ENCODE peak calls at places on chromosomes 3 and 15, in four cellular contexts. A is foreskin fibroblast, S is AG04450, B is GF-D8. V is an unnamed sample.

GRCh38 chr3:161672478-161672877 is 175.9 kb downstream of the OTOL1 start:
- DNase-seq in S (no peak), B (no peak), A (no peak), V (no peak)

GRCh38 chr3:4413467-4413866 is 53.6 kb downstream of the SUMF1 start:
- DNase-seq in B (no peak), A (no peak), S (no peak), V (no peak)

GRCh38 chr15:39362832-39363561 is 217.9 kb upstream of the THBS1 start:
- DNase-seq in A (peak), S (peak), B (no peak), V (no peak)

GRCh38 chr3:72100626-72101187 is 315.8 kb upstream of the PROK2 start:
- DNase-seq in A (peak), S (peak), B (peak), V (peak)

GRCh38 chr3:190701096-190701532 is 161.4 kb downstream of the GMNC start:
- DNase-seq in A (peak), S (no peak), B (peak), V (peak)

GRCh38 chr15:50506121-50506520 is 40.3 kb downstream of the USP50 start:
- DNase-seq in A (no peak), S (no peak), B (no peak), V (no peak)

GRCh38 chr15:63504979-63505841 is 817 bp downstream of the USP3 start:
- DNase-seq in B (no peak), A (no peak), S (no peak), V (peak)

GRCh38 chr15:42118650-42119531 is 24.5 kb upstream of the PLA2G4D start:
- DNase-seq in A (no peak), S (no peak), B (no peak), V (no peak)

GRCh38 chr3:30511524-30512278 is 94.7 kb upstream of the TGFBR2 start:
- DNase-seq in B (peak), A (peak), S (peak), V (peak)

GRCh38 chr3:42097166-42097946 is 6.2 kb downstream of the TRAK1 start:
- DNase-seq in S (peak), A (peak), B (no peak), V (no peak)

GRCh38 chr15:63059573-63060216 is 17.1 kb downstream of the TPM1 start:
- DNase-seq in B (no peak), S (no peak), A (no peak), V (no peak)

GRCh38 chr3:189534546-189534945 is 96.6 kb upstream of the TP63 start:
- DNase-seq in S (no peak), B (no peak), A (no peak), V (no peak)

GRCh38 chr15:40340038-40340739 is 550 bp downstream of the CCDC9B start:
- DNase-seq in A (no peak), B (no peak), S (no peak), V (peak)

GRCh38 chr15:41949400-41950126 is 22.8 kb downstream of the EHD4 start:
- DNase-seq in B (no peak), S (no peak), A (no peak), V (no peak)